ENCODE peak calls at places on chromosomes 12 and 14, in ten cellular contexts. Y, E, W, A, L, Q, I, X, R and Z are unnamed samples.

GRCh38 chr14:77359626-77360025 is 17.3 kb downstream of the TMED8 start:
- DNase-seq in R (no peak), X (no peak), I (no peak), W (no peak), L (no peak), Q (no peak), E (no peak), Y (no peak), A (no peak), Z (no peak)

GRCh38 chr14:38469156-38469555 is 213.3 kb upstream of the CLEC14A start:
- DNase-seq in L (no peak), Y (no peak), Q (no peak), X (no peak), I (no peak), W (no peak), A (peak), R (no peak), E (no peak), Z (no peak)

GRCh38 chr14:81363746-81364400 is 36.3 kb downstream of the STON2 start:
- DNase-seq in Q (no peak), A (no peak), R (no peak), L (no peak), Y (no peak), I (no peak), W (no peak), X (no peak), E (no peak), Z (no peak)

GRCh38 chr14:52328286-52328685 is 14.2 kb downstream of the PTGER2 start:
- DNase-seq in W (no peak), R (no peak), L (no peak), Q (no peak), E (no peak), A (peak), I (no peak), X (no peak), Y (no peak), Z (no peak)

GRCh38 chr14:64113279-64113678 is 180.9 kb downstream of the ESR2 start:
- DNase-seq in I (no peak), R (peak), Y (no peak), A (no peak), L (no peak), X (peak), E (no peak), W (peak), Q (no peak), Z (no peak)

GRCh38 chr14:94180655-94181271 is 6.6 kb downstream of the PPP4R4 start:
- DNase-seq in L (no peak), I (no peak), E (no peak), Y (peak), Q (no peak), W (no peak), X (peak), R (no peak), A (peak), Z (peak)

GRCh38 chr14:102421366-102422057 is 58.8 kb downstream of the TECPR2 start:
- DNase-seq in X (no peak), L (no peak), R (no peak), I (no peak), Y (no peak), Q (no peak), E (no peak), A (no peak), W (no peak), Z (no peak)

GRCh38 chr12:49021292-49021915 is 2.8 kb upstream of the PRKAG1 start:
- DNase-seq in Q (no peak), E (no peak), R (no peak), Y (no peak), I (no peak), L (no peak), W (peak), A (no peak), X (peak), Z (no peak)

GRCh38 chr12:27463826-27464554 is 17.5 kb downstream of the SMCO2 start:
- DNase-seq in Q (no peak), W (no peak), A (peak), I (no peak), X (no peak), L (no peak), R (peak), Y (no peak), E (no peak), Z (no peak)

GRCh38 chr14:32109676-32110075 is 32.6 kb downstream of the ARHGAP5 start:
- DNase-seq in Y (no peak), L (no peak), W (no peak), R (no peak), A (peak), E (no peak), X (no peak), Q (no peak), I (no peak), Z (no peak)

GRCh38 chr14:70013269-70013873 is 134.2 kb downstream of the SMOC1 start:
- DNase-seq in W (no peak), Q (no peak), E (no peak), R (peak), A (peak), X (peak), Y (peak), I (no peak), L (no peak), Z (no peak)

GRCh38 chr14:103998027-103998426 is 55.7 kb upstream of the RD3L start:
- DNase-seq in I (no peak), E (no peak), Y (no peak), R (no peak), L (no peak), Q (no peak), X (no peak), A (no peak), W (no peak), Z (no peak)

GRCh38 chr14:39488600-39488999 is 56.4 kb upstream of the FBXO33 start:
- DNase-seq in W (no peak), Y (no peak), X (peak), I (no peak), A (no peak), Q (no peak), R (peak), E (no peak), L (no peak), Z (no peak)

GRCh38 chr12:32273063-32273521 is 126.3 kb upstream of the FGD4 start:
- DNase-seq in R (no peak), I (no peak), X (no peak), Y (no peak), A (peak), L (no peak), Q (no peak), W (no peak), E (no peak), Z (no peak)

GRCh38 chr12:9331218-9331626 is 123.0 kb upstream of the PZP start:
- DNase-seq in E (peak), W (peak), L (peak), Q (peak), Y (peak), R (peak), I (no peak), X (peak), A (peak), Z (peak)

GRCh38 chr12:54439521-54440255 is 20.6 kb upstream of the ITGA5 start:
- DNase-seq in Q (no peak), W (no peak), R (peak), E (no peak), A (peak), L (no peak), X (peak), Y (peak), I (no peak), Z (peak)

GRCh38 chr12:76909290-76909689 is 30.5 kb upstream of the CSRP2 start:
- DNase-seq in E (no peak), X (no peak), I (no peak), L (no peak), R (no peak), Q (no peak), Y (no peak), A (no peak), W (no peak), Z (no peak)